ENCODE peak calls at places on chromosomes 4 and X, in seven cellular contexts. N is H1, A is stomach, K is suprapubic skin, H is HCT116, B is transverse colon, E is sigmoid colon. G is an unnamed sample.

GRCh38 chr4:176588436-176588835 is 204.3 kb downstream of the VEGFC start:
- DNase-seq in H (no peak), A (no peak), K (no peak), E (no peak), N (no peak), B (no peak), G (no peak)

GRCh38 chr4:156378053-156378665 is 424.5 kb upstream of the CTSO start:
- DNase-seq in A (no peak), B (no peak), E (no peak), N (peak; percentile 48), K (no peak), H (peak; percentile 24), G (no peak)

GRCh38 chrX:107204063-107204605 is 2.1 kb downstream of the NUP62CL start:
- DNase-seq in B (peak; percentile 55), E (no peak), N (no peak), H (no peak), A (no peak), K (no peak), G (no peak)

GRCh38 chr4:47538516-47538915 is 53.4 kb downstream of the ATP10D start:
- DNase-seq in H (no peak), K (no peak), B (no peak), N (no peak), A (no peak), E (no peak), G (no peak)

GRCh38 chrX:41036668-41037326 is 48.4 kb upstream of the USP9X start:
- DNase-seq in B (peak; percentile 14), N (no peak), E (no peak), K (no peak), A (no peak), H (no peak), G (no peak)

GRCh38 chr4:40238700-40239548 is 42.1 kb downstream of the RHOH start:
- DNase-seq in B (peak; percentile 22), K (no peak), E (no peak), A (no peak), N (no peak), H (no peak), G (no peak)

GRCh38 chrX:71618303-71618721 is at the start of gene CXCR3:
- DNase-seq in A (no peak), K (no peak), E (no peak), B (peak; percentile 52), H (no peak), N (no peak), G (no peak)

GRCh38 chr4:101660607-101661006 is 129.9 kb upstream of the BANK1 start:
- DNase-seq in A (no peak), E (no peak), H (no peak), B (no peak), K (no peak), N (no peak), G (no peak)

GRCh38 chrX:102067966-102068723 is 57.3 kb upstream of the TCEAL2 start:
- DNase-seq in K (no peak), A (no peak), N (no peak), B (no peak), E (no peak), H (no peak), G (no peak)

GRCh38 chr4:67721770-67722597 is 21.0 kb upstream of the UBA6 start:
- DNase-seq in H (peak; percentile 68), B (no peak), K (no peak), N (no peak), A (no peak), E (no peak), G (no peak)

GRCh38 chr4:27003602-27004238 is 143.1 kb downstream of the STIM2 start:
- DNase-seq in E (no peak), H (no peak), K (no peak), A (no peak), B (no peak), N (no peak), G (no peak)

GRCh38 chr4:84753318-84753972 is 170.5 kb downstream of the CDS1 start:
- DNase-seq in K (no peak), B (no peak), N (no peak), A (no peak), E (no peak), H (no peak), G (no peak)

GRCh38 chrX:21831496-21831895 is 7.9 kb upstream of the MBTPS2 start:
- DNase-seq in N (no peak), A (no peak), E (no peak), H (no peak), K (no peak), B (no peak), G (no peak)

GRCh38 chr4:149708513-149709175 is 107.0 kb downstream of the IQCM start:
- DNase-seq in K (no peak), E (no peak), B (no peak), A (no peak), H (peak; percentile 57), N (no peak), G (no peak)

GRCh38 chrX:31658360-31658759 is 586.5 kb upstream of the FTHL17 start:
- DNase-seq in H (no peak), E (no peak), K (no peak), A (no peak), N (no peak), B (no peak), G (no peak)

GRCh38 chr4:79651516-79651915 is 243.5 kb upstream of the GK2 start:
- DNase-seq in H (no peak), K (no peak), N (no peak), E (no peak), B (no peak), A (no peak), G (no peak)

GRCh38 chr4:188408244-188409067 is 269.2 kb downstream of the TRIML1 start:
- DNase-seq in A (no peak), K (no peak), E (no peak), H (no peak), B (no peak), N (no peak), G (no peak)

GRCh38 chr4:71187399-71188196 is 151.2 kb upstream of the SLC4A4 start:
- DNase-seq in K (no peak), N (peak; percentile 73), E (peak; percentile 68), A (peak; percentile 60), B (peak; percentile 56), H (no peak), G (no peak)

GRCh38 chr4:109186458-109186945 is 116.0 kb downstream of the COL25A1 start:
- DNase-seq in N (no peak), H (no peak), E (no peak), B (no peak), K (no peak), A (no peak), G (no peak)
- H3K27ac ChIP-seq in N (no peak overlapping the region), H (no peak overlapping the region), E (no peak overlapping the region), B (no peak overlapping the region), K (no peak overlapping the region), A (no peak overlapping the region), G (no peak overlapping the region)

GRCh38 chrX:16772460-16772859 is 13.8 kb upstream of the TXLNG start:
- DNase-seq in B (no peak), A (no peak), N (peak; percentile 51), E (no peak), H (peak; percentile 33), K (no peak), G (no peak)

GRCh38 chrX:16770970-16771482 is 15.2 kb upstream of the TXLNG start:
- DNase-seq in B (no peak), A (no peak), K (no peak), E (no peak), H (no peak), N (no peak), G (no peak)

GRCh38 chrX:16774746-16775145 is 11.5 kb upstream of the TXLNG start:
- DNase-seq in N (no peak), K (no peak), A (no peak), B (no peak), E (no peak), H (no peak), G (no peak)

DNA sequence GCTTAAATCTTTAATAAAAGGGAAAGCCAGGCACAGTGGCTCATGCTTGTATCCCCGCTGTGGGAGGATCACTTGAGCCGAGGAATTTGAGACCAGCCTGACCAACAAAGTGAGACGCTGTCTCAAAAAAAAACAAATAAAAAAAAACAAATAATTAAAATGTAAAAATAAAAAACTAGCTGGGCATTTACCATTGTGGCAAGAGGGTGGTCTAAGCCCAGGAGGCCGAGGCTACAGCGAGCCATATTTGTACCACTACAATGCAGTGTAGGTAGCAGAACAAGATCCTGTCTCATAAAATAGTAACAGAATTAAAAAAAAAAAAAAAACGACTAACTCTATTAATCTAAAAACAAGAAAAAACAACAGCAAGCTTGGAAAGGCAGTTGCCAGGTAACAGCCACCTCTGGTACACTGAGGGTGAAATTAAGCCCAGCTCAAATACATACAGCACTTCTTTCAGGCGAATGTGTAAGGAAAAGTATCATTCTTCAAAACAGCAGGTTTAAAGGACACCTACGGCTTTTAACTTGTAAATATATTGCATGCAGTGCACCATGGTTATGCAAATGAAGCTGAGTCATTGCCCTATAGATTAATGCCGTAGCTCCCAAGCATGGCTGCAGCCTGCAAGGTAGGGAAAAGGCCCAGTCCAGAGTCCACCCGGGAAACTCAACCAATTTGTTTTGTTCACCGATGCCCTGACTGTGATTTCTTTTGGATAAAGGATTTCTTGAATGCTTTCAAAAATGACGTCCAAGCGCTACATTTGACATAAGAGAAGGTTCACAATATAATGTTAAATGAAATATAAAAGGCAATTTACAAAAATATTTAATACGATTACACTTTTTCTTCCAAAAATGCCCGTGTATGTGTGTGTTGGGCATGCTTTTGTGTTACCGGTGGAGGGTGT is 14.5 kb upstream of the TXLNG start:
- DNase-seq in K (no peak), B (peak; percentile 63), N (peak; percentile 44), E (no peak), A (no peak), H (peak; percentile 81), G (no peak)
- TF ChIP-seq POLR2A in K (no peak), B (peak; percentile 42), N (no peak), E (no peak), A (no peak), H (peak; percentile 100), G (no peak)

DNA sequence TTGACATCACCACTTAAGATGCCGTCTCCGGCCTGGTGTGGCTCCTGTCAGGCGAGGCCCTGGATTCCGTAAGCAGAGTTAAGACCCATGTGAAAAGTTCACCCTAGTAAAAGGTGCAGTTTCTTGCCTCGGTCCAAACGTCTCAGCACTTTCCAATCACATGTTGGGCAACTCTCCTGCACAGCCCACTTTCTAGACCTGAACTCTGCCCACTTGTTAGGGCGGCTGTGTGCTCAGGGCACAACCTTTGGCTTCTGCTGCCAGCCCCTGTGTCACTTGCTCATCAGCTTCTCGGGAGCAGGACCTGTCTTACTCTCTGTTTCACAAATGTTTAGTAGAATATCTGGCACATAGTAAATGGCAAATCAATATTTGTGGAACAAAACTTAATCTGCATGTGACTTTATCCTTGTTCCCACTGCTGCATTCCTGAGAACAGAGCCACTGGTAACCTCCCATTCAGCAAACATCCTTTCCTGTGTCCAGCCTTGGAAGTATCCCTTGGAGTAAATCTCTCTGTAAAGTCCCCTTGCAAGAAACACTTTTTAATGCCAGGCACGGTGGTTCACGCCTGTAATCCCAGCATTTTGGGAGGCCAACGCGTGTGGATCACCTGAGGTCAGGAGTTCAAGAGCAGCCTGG is 38.7 kb upstream of the SH3RF1 start:
- DNase-seq in A (peak; percentile 33), H (no peak), K (no peak), E (no peak), N (no peak), B (no peak), G (no peak)
- TF ChIP-seq POLR2AphosphoS5 in A (peak; percentile 82), H (no peak), K (no peak), E (no peak), N (no peak), B (no peak), G (no peak)

DNA sequence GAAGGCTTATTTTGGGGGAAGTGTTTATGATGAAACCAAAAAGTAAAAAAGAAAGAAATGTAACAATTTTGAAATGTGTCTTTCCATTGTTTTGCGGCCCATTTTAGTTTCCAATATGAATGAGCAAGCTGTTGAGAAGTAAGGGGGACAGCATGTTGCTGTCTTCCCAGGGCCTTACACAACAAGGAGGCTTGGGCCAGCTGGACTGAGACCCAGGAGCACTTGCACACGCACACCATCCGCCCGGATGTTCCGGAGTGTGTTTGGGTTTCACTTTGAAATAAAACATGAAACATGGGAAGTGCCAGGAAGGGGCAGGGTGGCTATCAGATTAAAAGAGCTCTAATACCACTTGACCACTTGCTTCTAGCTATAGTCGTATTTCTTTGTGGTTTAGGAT is 144.3 kb downstream of the NHS start:
- DNase-seq in K (peak; percentile 71), A (no peak), H (no peak), N (no peak), E (peak; percentile 92), B (peak; percentile 18), G (no peak)
- H3K27ac ChIP-seq in K (no peak overlapping the region), A (peak overlapping the region; percentile 64), H (no peak overlapping the region), N (no peak overlapping the region), E (peak overlapping the region; percentile 69), B (peak overlapping the region; percentile 47), G (no peak overlapping the region)

G was measured in breast epithelium.